ENCODE peak calls at places on chromosomes 13 and 19, in six cellular contexts. J is IMR-90; A is activated CD4-positive, CD25-positive, alpha-beta regulatory T cell treated with anti-CD3 and anti-CD28 coated beads, Interleukin-2, amount 50 U/mL, for 72 hours; N is NCI-H1417; Q is AG09319; D is AG20443. C is an unnamed sample.

GRCh38 chr13:57583529-57583928 is 48.0 kb upstream of the PCDH17 start:
- DNase-seq in J (no peak), Q (no peak), D (no peak), N (peak), A (no peak), C (no peak)

GRCh38 chr19:9939301-9939913 is 3.1 kb upstream of the OLFM2 start:
- DNase-seq in J (peak), N (no peak), Q (no peak), A (no peak), D (peak), C (no peak)

GRCh38 chr19:40803857-40804782 is 5.1 kb downstream of the EGLN2 start:
- DNase-seq in A (no peak), D (no peak), N (no peak), J (no peak), Q (no peak), C (no peak)

GRCh38 chr19:9917322-9917721 is 19.0 kb downstream of the OLFM2 start:
- DNase-seq in Q (no peak), N (peak), J (peak), D (peak), A (no peak), C (no peak)

GRCh38 chr19:56309511-56310185 is 5.0 kb downstream of the ZSCAN5A start:
- DNase-seq in Q (no peak), D (peak), N (peak), A (peak), J (peak), C (peak)

GRCh38 chr13:21475115-21475514 is 16.0 kb upstream of the ZDHHC20 start:
- DNase-seq in J (no peak), Q (no peak), D (no peak), A (no peak), N (no peak), C (no peak)

GRCh38 chr19:29188704-29189375 is 24.1 kb downstream of the UQCRFS1 start:
- DNase-seq in D (no peak), Q (no peak), A (no peak), J (peak), N (no peak), C (no peak)

GRCh38 chr19:2391118-2391725 is 31.2 kb downstream of the TMPRSS9 start:
- DNase-seq in A (no peak), D (peak), Q (peak), J (peak), N (peak), C (no peak)

GRCh38 chr13:25920931-25921330 is 130.9 kb downstream of the SHISA2 start:
- DNase-seq in Q (no peak), D (no peak), J (no peak), N (no peak), A (no peak), C (no peak)

GRCh38 chr19:54620464-54620863 is 9.8 kb upstream of the LILRB1 start:
- DNase-seq in J (no peak), A (no peak), Q (no peak), D (no peak), N (no peak), C (no peak)

GRCh38 chr19:14116918-14117578 is 514 bp downstream of the PRKACA start:
- DNase-seq in J (no peak), Q (no peak), A (peak), D (no peak), N (peak), C (no peak)

GRCh38 chr19:42295831-42296525 is 6.0 kb upstream of the PRR19 start:
- DNase-seq in N (peak), A (peak), J (peak), Q (no peak), D (peak), C (peak)

GRCh38 chr19:48558018-48558684 is 6.2 kb downstream of the SULT2B1 start:
- DNase-seq in J (peak), A (no peak), D (peak), N (no peak), Q (no peak), C (no peak)